ENCODE peak calls at places on chromosomes 4 and X, in seven cellular contexts. Z, R, S, U, T, V and A are unnamed samples.

GRCh38 chr4:118790544-118790943 is 45.4 kb downstream of the SEC24D start:
- DNase-seq in T (no peak), S (no peak), U (no peak), V (no peak), R (no peak), Z (no peak), A (no peak)

GRCh38 chr4:6245246-6246169 is 24.1 kb upstream of the WFS1 start:
- DNase-seq in Z (no peak), S (no peak), T (peak; percentile 64), U (no peak), R (no peak), V (peak; percentile 79), A (no peak)

GRCh38 chrX:21741378-21741777 is 16.5 kb downstream of the SMPX start:
- DNase-seq in S (no peak), R (no peak), T (no peak), U (no peak), V (no peak), Z (no peak), A (no peak)

GRCh38 chr4:56743550-56743949 is 62.5 kb upstream of the HOPX start:
- DNase-seq in T (no peak), V (peak; percentile 42), Z (no peak), U (no peak), R (no peak), S (no peak), A (no peak)

GRCh38 chrX:119606508-119607389 is 525 bp upstream of the NKRF start:
- DNase-seq in U (no peak), R (no peak), T (no peak), V (no peak), Z (no peak), S (no peak), A (peak; percentile 52)

GRCh38 chr4:20252656-20253271 is 1.1 kb downstream of the SLIT2 start:
- DNase-seq in V (peak; percentile 55), S (peak; percentile 28), Z (peak; percentile 74), T (peak; percentile 64), R (peak; percentile 82), U (no peak), A (peak; percentile 51)

GRCh38 chr4:73684097-73684496 is 56.3 kb upstream of the CXCL8 start:
- DNase-seq in U (no peak), R (no peak), V (no peak), T (peak; percentile 26), Z (no peak), S (no peak), A (no peak)

GRCh38 chr4:134636332-134637055 is 434.9 kb upstream of the PABPC4L start:
- DNase-seq in V (no peak), U (no peak), S (no peak), T (no peak), R (no peak), Z (no peak), A (no peak)

GRCh38 chr4:34733185-34733916 is 1511.0 kb downstream of the ARAP2 start:
- DNase-seq in R (no peak), S (no peak), U (no peak), T (no peak), V (no peak), Z (no peak), A (no peak)

GRCh38 chr4:8387615-8388266 is 52.8 kb downstream of the ACOX3 start:
- DNase-seq in U (no peak), T (no peak), R (no peak), V (no peak), S (no peak), Z (no peak), A (no peak)

GRCh38 chr4:13783800-13784411 is 156.4 kb upstream of the BOD1L1 start:
- DNase-seq in Z (no peak), U (no peak), R (no peak), V (no peak), T (peak; percentile 42), S (no peak), A (no peak)

GRCh38 chrX:153181822-153182221 is 2.7 kb downstream of the MAGEA1 start:
- DNase-seq in R (no peak), T (no peak), S (no peak), V (no peak), U (no peak), Z (no peak), A (no peak)

GRCh38 chr4:176775326-176775725 is 17.4 kb downstream of the VEGFC start:
- DNase-seq in S (no peak), Z (no peak), U (no peak), T (no peak), R (no peak), V (no peak), A (no peak)
- H3K4me1 ChIP-seq in S (no peaks in the 10 kb centered on the region), Z (no peaks in the 10 kb centered on the region), U (no peaks in the 10 kb centered on the region), T (no peaks in the 10 kb centered on the region), R (peaks cover 6% of the 10 kb centered on the region), V (no peaks in the 10 kb centered on the region), A (peaks cover 7% of the 10 kb centered on the region)

GRCh38 chrX:10098235-10098819 is 58.4 kb upstream of the CLCN4 start:
- DNase-seq in R (no peak), Z (no peak), U (no peak), V (no peak), T (no peak), S (no peak), A (no peak)
- H3K4me3 ChIP-seq in R (peak overlapping the region; percentile 16), Z (peak overlapping the region; percentile 39), U (peak overlapping the region; percentile 63), V (no peak overlapping the region), T (no peak overlapping the region), S (no peak overlapping the region), A (no peak overlapping the region)

DNA sequence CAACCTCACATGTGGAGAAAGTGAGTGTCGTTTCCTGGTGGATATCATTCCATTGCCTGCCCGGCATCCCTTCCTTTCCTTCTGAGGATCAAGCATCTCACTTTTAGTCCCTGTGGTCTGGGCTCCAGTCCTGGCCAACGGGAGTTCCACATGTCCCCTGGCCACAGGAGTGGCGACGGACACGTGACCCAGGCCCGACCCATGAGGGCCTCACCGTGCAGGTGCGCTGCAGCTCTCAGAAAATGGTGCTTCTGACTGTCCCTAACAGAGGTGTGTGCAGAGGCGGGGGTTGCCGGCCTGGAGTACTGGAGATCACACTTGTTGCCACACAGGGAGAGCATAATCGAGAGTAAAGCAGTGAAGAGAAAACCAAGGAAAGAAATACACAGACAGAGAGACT is 476.9 kb upstream of the FRG1 start:
- DNase-seq in V (no peak), Z (no peak), U (no peak), R (no peak), T (no peak), S (no peak), A (no peak)
- H3K4me1 ChIP-seq in V (no peaks in the 10 kb centered on the region), Z (no peaks in the 10 kb centered on the region), U (no peaks in the 10 kb centered on the region), R (no peaks in the 10 kb centered on the region), T (no peaks in the 10 kb centered on the region), S (no peaks in the 10 kb centered on the region), A (no peaks in the 10 kb centered on the region)

GRCh38 chrX:130086414-130087207 is 23.7 kb downstream of the ELF4 start:
- DNase-seq in U (no peak), Z (no peak), V (no peak), R (no peak), T (no peak), S (no peak), A (no peak)
- H3K4me3 ChIP-seq in U (no peak overlapping the region), Z (no peak overlapping the region), V (no peak overlapping the region), R (no peak overlapping the region), T (no peak overlapping the region), S (no peak overlapping the region), A (no peak overlapping the region)

GRCh38 chr4:24557036-24558022 is 27.0 kb downstream of the DHX15 start:
- DNase-seq in S (peak; percentile 19), T (no peak), V (no peak), Z (no peak), R (no peak), U (no peak), A (no peak)
- H3K4me1 ChIP-seq in S (peaks cover 11% of the 10 kb centered on the region), T (no peaks in the 10 kb centered on the region), V (no peaks in the 10 kb centered on the region), Z (peaks cover 18% of the 10 kb centered on the region), R (peaks cover 48% of the 10 kb centered on the region), U (peaks cover 51% of the 10 kb centered on the region), A (peaks cover 21% of the 10 kb centered on the region)

DNA sequence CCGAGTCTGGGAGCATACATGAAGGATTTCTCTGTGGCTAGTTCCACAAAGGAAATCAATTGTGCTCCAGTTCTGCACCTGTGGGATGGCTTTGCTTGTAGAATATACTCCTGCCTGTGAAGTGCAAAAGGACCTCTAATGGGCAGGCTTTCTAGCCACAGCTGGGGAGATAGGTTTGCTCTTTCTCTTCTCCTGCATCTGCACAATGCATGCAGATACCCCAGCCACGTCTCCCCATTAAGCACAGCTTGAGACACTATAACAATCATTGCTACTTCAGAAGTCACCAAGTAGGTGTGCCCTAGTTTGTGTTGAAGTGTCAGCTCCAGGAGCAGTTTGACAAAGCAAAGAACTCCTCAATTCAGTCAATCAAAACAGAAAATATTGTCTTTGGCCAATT is 364.6 kb downstream of the ZIC3 start:
- DNase-seq in S (no peak), T (no peak), U (no peak), Z (no peak), R (no peak), V (no peak), A (no peak)
- H3K4me3 ChIP-seq in S (no peak overlapping the region), T (no peak overlapping the region), U (no peak overlapping the region), Z (no peak overlapping the region), R (no peak overlapping the region), V (no peak overlapping the region), A (no peak overlapping the region)

GRCh38 chr4:108118505-108118904 is 50.2 kb downstream of the LEF1 start:
- DNase-seq in Z (no peak), U (no peak), T (no peak), R (no peak), V (no peak), S (no peak), A (no peak)
- H3K4me1 ChIP-seq in Z (no peaks in the 10 kb centered on the region), U (no peaks in the 10 kb centered on the region), T (peaks cover 30% of the 10 kb centered on the region), R (peaks cover 6% of the 10 kb centered on the region), V (no peaks in the 10 kb centered on the region), S (no peaks in the 10 kb centered on the region), A (peaks cover 52% of the 10 kb centered on the region)

GRCh38 chr4:98928505-98929340 is at the start of gene EIF4E:
- DNase-seq in R (peak; percentile 98), Z (peak; percentile 98), S (peak; percentile 99), T (peak; percentile 98), V (peak; percentile 92), U (peak; percentile 87), A (peak; percentile 99)

GRCh38 chr4:98932539-98932938 is 3.6 kb upstream of the EIF4E start:
- DNase-seq in S (no peak), V (no peak), R (no peak), T (no peak), U (no peak), Z (no peak), A (no peak)

GRCh38 chr4:98928131-98928504 is 815 bp downstream of the EIF4E start:
- DNase-seq in T (peak; percentile 93), R (peak; percentile 84), V (peak; percentile 82), U (peak; percentile 48), S (peak; percentile 91), Z (peak; percentile 75), A (peak; percentile 83)

GRCh38 chr4:98929341-98930267 is 671 bp upstream of the EIF4E start:
- DNase-seq in U (peak; percentile 70), T (no peak), R (no peak), V (peak; percentile 68), S (no peak), Z (peak; percentile 91), A (peak; percentile 86)

DNA sequence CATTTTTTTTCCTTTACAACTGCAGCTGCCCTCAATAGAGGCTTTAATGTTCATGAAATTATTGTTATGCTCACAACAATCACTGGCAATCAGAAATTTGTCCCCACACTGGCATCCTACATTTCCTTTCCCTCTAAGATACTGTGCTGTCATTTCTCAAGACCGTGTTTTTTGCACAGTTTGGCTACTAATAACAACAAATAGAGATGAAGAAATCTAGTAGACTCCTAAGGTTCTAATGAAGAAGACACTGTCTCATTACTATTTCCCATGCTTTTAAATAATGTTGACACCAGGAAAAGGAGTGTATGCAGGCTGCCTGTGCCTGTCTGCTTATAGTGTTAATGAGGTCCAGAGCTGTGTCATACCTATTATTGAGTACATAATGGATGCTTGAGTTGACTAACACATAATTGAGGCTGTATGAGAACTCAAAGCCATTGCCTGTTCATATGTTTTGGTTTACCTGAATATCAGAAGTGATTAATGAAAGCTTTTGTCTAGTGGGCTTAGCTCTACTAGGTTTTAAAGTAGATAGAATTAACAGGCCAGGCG is 1.5 kb upstream of the EIF4E start:
- DNase-seq in Z (no peak), T (no peak), U (no peak), V (no peak), R (no peak), S (no peak), A (no peak)
- H3K4me3 ChIP-seq in Z (peak overlapping the region; percentile 82), T (no peak overlapping the region), U (peak overlapping the region; percentile 100), V (peak overlapping the region; percentile 93), R (peak overlapping the region; percentile 98), S (peak overlapping the region; percentile 91), A (no peak overlapping the region)